ENCODE peak calls at places on chromosomes 6 and 20, in seven cellular contexts. One of them, this sample, is unnamed.

GRCh38 chr6:107129370-107129925 is 14.1 kb upstream of the BEND3 start:
- DNase-seq in SK-N-SH: no peak
- DNase-seq in stomach: no peak
- DNase-seq in H1: no peak
- DNase-seq in esophagus muscularis mucosa: no peak
- DNase-seq in K562: no peak
- DNase-seq in transverse colon: no peak
- DNase-seq in this sample: no peak

GRCh38 chr6:87151471-87151785 is 3.9 kb upstream of the ZNF292 start:
- DNase-seq in SK-N-SH: no peak
- DNase-seq in stomach: no peak
- DNase-seq in H1: no peak
- DNase-seq in esophagus muscularis mucosa: no peak
- DNase-seq in K562: no peak
- DNase-seq in transverse colon: no peak
- DNase-seq in this sample: no peak

GRCh38 chr6:125197795-125198269 is 44.3 kb downstream of the TPD52L1 start:
- DNase-seq in SK-N-SH: no peak
- DNase-seq in stomach: peak
- DNase-seq in H1: no peak
- DNase-seq in esophagus muscularis mucosa: no peak
- DNase-seq in K562: no peak
- DNase-seq in transverse colon: peak
- DNase-seq in this sample: peak

GRCh38 chr6:96781557-96781956 is 55.7 kb downstream of the GPR63 start:
- DNase-seq in SK-N-SH: no peak
- DNase-seq in stomach: no peak
- DNase-seq in H1: no peak
- DNase-seq in esophagus muscularis mucosa: no peak
- DNase-seq in K562: no peak
- DNase-seq in transverse colon: no peak
- DNase-seq in this sample: no peak

GRCh38 chr6:84773431-84774173 is 9.2 kb upstream of the TBX18 start:
- DNase-seq in SK-N-SH: peak
- DNase-seq in stomach: no peak
- DNase-seq in H1: peak
- DNase-seq in esophagus muscularis mucosa: peak
- DNase-seq in K562: no peak
- DNase-seq in transverse colon: no peak
- DNase-seq in this sample: no peak

GRCh38 chr6:41704656-41705328 is 30.6 kb downstream of the TFEB start:
- DNase-seq in SK-N-SH: no peak
- DNase-seq in stomach: peak
- DNase-seq in H1: no peak
- DNase-seq in esophagus muscularis mucosa: no peak
- DNase-seq in K562: no peak
- DNase-seq in transverse colon: peak
- DNase-seq in this sample: no peak

GRCh38 chr20:50574586-50574985 is 64.4 kb downstream of the PTPN1 start:
- DNase-seq in SK-N-SH: no peak
- DNase-seq in stomach: no peak
- DNase-seq in H1: no peak
- DNase-seq in esophagus muscularis mucosa: no peak
- DNase-seq in K562: no peak
- DNase-seq in transverse colon: no peak
- DNase-seq in this sample: peak

GRCh38 chr20:30286157-30286556 is 971.3 kb upstream of the DEFB115 start:
- DNase-seq in SK-N-SH: no peak
- DNase-seq in stomach: peak
- DNase-seq in H1: no peak
- DNase-seq in esophagus muscularis mucosa: no peak
- DNase-seq in K562: peak
- DNase-seq in transverse colon: no peak
- DNase-seq in this sample: no peak

GRCh38 chr6:20891161-20891560 is 356.9 kb downstream of the CDKAL1 start:
- DNase-seq in SK-N-SH: no peak
- DNase-seq in stomach: no peak
- DNase-seq in H1: no peak
- DNase-seq in esophagus muscularis mucosa: no peak
- DNase-seq in K562: no peak
- DNase-seq in transverse colon: no peak
- DNase-seq in this sample: no peak

GRCh38 chr6:82711992-82712788 is 348.6 kb downstream of the TPBG start:
- DNase-seq in SK-N-SH: no peak
- DNase-seq in stomach: no peak
- DNase-seq in H1: no peak
- DNase-seq in esophagus muscularis mucosa: no peak
- DNase-seq in K562: no peak
- DNase-seq in transverse colon: no peak
- DNase-seq in this sample: no peak

GRCh38 chr20:37630161-37630560 is 63.7 kb upstream of the CTNNBL1 start:
- DNase-seq in SK-N-SH: peak
- DNase-seq in stomach: no peak
- DNase-seq in H1: no peak
- DNase-seq in esophagus muscularis mucosa: no peak
- DNase-seq in K562: no peak
- DNase-seq in transverse colon: no peak
- DNase-seq in this sample: no peak

GRCh38 chr20:35831029-35831428 is 59.2 kb downstream of the PHF20 start:
- DNase-seq in SK-N-SH: no peak
- DNase-seq in stomach: no peak
- DNase-seq in H1: no peak
- DNase-seq in esophagus muscularis mucosa: no peak
- DNase-seq in K562: no peak
- DNase-seq in transverse colon: no peak
- DNase-seq in this sample: no peak

GRCh38 chr20:8837396-8837795 is 231.5 kb upstream of the PLCB4 start:
- DNase-seq in SK-N-SH: no peak
- DNase-seq in stomach: no peak
- DNase-seq in H1: no peak
- DNase-seq in esophagus muscularis mucosa: no peak
- DNase-seq in K562: no peak
- DNase-seq in transverse colon: no peak
- DNase-seq in this sample: no peak

GRCh38 chr6:28807682-28808280 is 116.0 kb downstream of the TRIM27 start:
- DNase-seq in SK-N-SH: peak
- DNase-seq in stomach: no peak
- DNase-seq in H1: peak
- DNase-seq in esophagus muscularis mucosa: no peak
- DNase-seq in K562: peak
- DNase-seq in transverse colon: no peak
- DNase-seq in this sample: no peak

GRCh38 chr6:54920628-54921027 is 74.1 kb downstream of the FAM83B start:
- DNase-seq in SK-N-SH: no peak
- DNase-seq in stomach: no peak
- DNase-seq in H1: no peak
- DNase-seq in esophagus muscularis mucosa: no peak
- DNase-seq in K562: no peak
- DNase-seq in transverse colon: no peak
- DNase-seq in this sample: no peak

GRCh38 chr6:11309947-11310665 is 77.6 kb upstream of the NEDD9 start:
- DNase-seq in SK-N-SH: peak
- DNase-seq in stomach: no peak
- DNase-seq in H1: no peak
- DNase-seq in esophagus muscularis mucosa: no peak
- DNase-seq in K562: no peak
- DNase-seq in transverse colon: no peak
- DNase-seq in this sample: no peak

GRCh38 chr6:170080169-170080827 is 210.6 kb downstream of the DLL1 start:
- DNase-seq in SK-N-SH: no peak
- DNase-seq in stomach: peak
- DNase-seq in H1: no peak
- DNase-seq in esophagus muscularis mucosa: no peak
- DNase-seq in K562: no peak
- DNase-seq in transverse colon: peak
- DNase-seq in this sample: peak

GRCh38 chr6:31368461-31368860 is 11.5 kb upstream of the HLA-B start:
- DNase-seq in SK-N-SH: no peak
- DNase-seq in stomach: no peak
- DNase-seq in H1: no peak
- DNase-seq in esophagus muscularis mucosa: no peak
- DNase-seq in K562: no peak
- DNase-seq in transverse colon: no peak
- DNase-seq in this sample: no peak

GRCh38 chr6:151286192-151286591 is 46.4 kb downstream of the AKAP12 start:
- DNase-seq in SK-N-SH: no peak
- DNase-seq in stomach: no peak
- DNase-seq in H1: no peak
- DNase-seq in esophagus muscularis mucosa: no peak
- DNase-seq in K562: no peak
- DNase-seq in transverse colon: no peak
- DNase-seq in this sample: no peak

GRCh38 chr6:124870611-124871201 is 91.5 kb upstream of the RNF217 start:
- DNase-seq in SK-N-SH: peak
- DNase-seq in stomach: no peak
- DNase-seq in H1: no peak
- DNase-seq in esophagus muscularis mucosa: no peak
- DNase-seq in K562: no peak
- DNase-seq in transverse colon: no peak
- DNase-seq in this sample: no peak

GRCh38 chr6:128882991-128883571 is at the start of gene LAMA2:
- DNase-seq in SK-N-SH: peak
- DNase-seq in stomach: peak
- DNase-seq in H1: peak
- DNase-seq in esophagus muscularis mucosa: peak
- DNase-seq in K562: no peak
- DNase-seq in transverse colon: peak
- DNase-seq in this sample: peak
- H3K4me3 ChIP-seq in SK-N-SH: peak
- H3K4me3 ChIP-seq in stomach: peak
- H3K4me3 ChIP-seq in H1: peak
- H3K4me3 ChIP-seq in esophagus muscularis mucosa: peak
- H3K4me3 ChIP-seq in K562: no peak
- H3K4me3 ChIP-seq in transverse colon: peak
- H3K4me3 ChIP-seq in this sample: peak

GRCh38 chr6:161011509-161012480 is 20.2 kb downstream of the MAP3K4 start:
- DNase-seq in SK-N-SH: no peak
- DNase-seq in stomach: no peak
- DNase-seq in H1: no peak
- DNase-seq in esophagus muscularis mucosa: no peak
- DNase-seq in K562: no peak
- DNase-seq in transverse colon: no peak
- DNase-seq in this sample: no peak
- TF ChIP-seq POLR2AphosphoS5 in SK-N-SH: no peak
- TF ChIP-seq POLR2AphosphoS5 in stomach: no peak
- TF ChIP-seq POLR2AphosphoS5 in H1: no peak
- TF ChIP-seq POLR2AphosphoS5 in esophagus muscularis mucosa: no peak
- TF ChIP-seq POLR2AphosphoS5 in K562: no peak
- TF ChIP-seq POLR2AphosphoS5 in transverse colon: no peak
- TF ChIP-seq POLR2AphosphoS5 in this sample: no peak

GRCh38 chr6:16739329-16739801 is 21.9 kb downstream of the ATXN1 start:
- DNase-seq in SK-N-SH: no peak
- DNase-seq in stomach: no peak
- DNase-seq in H1: no peak
- DNase-seq in esophagus muscularis mucosa: no peak
- DNase-seq in K562: no peak
- DNase-seq in transverse colon: no peak
- DNase-seq in this sample: no peak

GRCh38 chr6:16743661-16744210 is 17.5 kb downstream of the ATXN1 start:
- DNase-seq in SK-N-SH: no peak
- DNase-seq in stomach: no peak
- DNase-seq in H1: no peak
- DNase-seq in esophagus muscularis mucosa: no peak
- DNase-seq in K562: no peak
- DNase-seq in transverse colon: no peak
- DNase-seq in this sample: no peak

GRCh38 chr6:16737926-16738325 is 23.3 kb downstream of the ATXN1 start:
- DNase-seq in SK-N-SH: no peak
- DNase-seq in stomach: no peak
- DNase-seq in H1: no peak
- DNase-seq in esophagus muscularis mucosa: no peak
- DNase-seq in K562: no peak
- DNase-seq in transverse colon: no peak
- DNase-seq in this sample: no peak

GRCh38 chr6:16742116-16742515 is 19.1 kb downstream of the ATXN1 start:
- DNase-seq in SK-N-SH: no peak
- DNase-seq in stomach: no peak
- DNase-seq in H1: no peak
- DNase-seq in esophagus muscularis mucosa: no peak
- DNase-seq in K562: no peak
- DNase-seq in transverse colon: no peak
- DNase-seq in this sample: no peak

DNA sequence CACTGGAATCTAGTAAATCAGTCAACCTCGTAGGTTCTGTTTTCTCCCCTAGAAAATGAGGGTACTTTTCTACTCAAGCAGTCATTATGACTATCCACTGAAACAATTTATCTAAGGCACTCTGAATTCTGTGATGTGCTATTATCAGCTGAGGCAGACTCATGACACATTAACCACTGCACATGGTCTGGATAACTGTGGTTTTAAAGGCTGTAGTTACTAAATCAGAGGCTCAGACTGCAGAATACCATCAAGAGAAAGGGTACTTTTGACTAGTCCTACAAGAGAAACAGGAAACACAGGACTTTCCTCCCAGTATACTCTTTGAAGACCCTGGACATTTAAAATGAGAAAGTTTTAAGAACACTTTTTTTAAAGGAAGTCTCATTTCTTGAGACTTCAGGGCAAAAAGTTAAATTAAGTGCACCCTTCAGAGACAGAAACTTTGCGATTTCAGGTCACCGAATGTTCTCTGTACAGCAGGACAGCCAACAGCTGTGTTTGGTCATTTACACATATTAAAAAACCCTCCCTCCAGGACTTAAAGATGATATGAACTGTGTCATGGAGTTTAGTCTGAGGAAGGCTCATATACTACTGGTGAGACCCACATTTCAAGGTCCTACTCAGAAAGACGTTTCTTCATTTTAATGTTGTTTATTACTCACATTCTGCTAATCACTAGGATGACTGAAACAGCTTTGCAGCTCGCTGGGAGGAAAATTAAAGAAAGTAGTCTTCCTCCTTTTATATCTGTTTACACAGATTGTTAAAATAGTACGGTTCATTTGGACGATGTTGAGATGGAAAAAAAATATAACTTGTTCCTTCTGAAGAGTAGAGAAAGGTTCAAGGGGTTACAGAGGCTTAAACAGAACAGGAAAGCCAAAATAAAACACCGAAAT is 19.9 kb downstream of the ATXN1 start:
- DNase-seq in SK-N-SH: no peak
- DNase-seq in stomach: no peak
- DNase-seq in H1: no peak
- DNase-seq in esophagus muscularis mucosa: no peak
- DNase-seq in K562: no peak
- DNase-seq in transverse colon: no peak
- DNase-seq in this sample: no peak
- TF ChIP-seq EP300 in SK-N-SH: no peak
- TF ChIP-seq EP300 in stomach: no peak
- TF ChIP-seq EP300 in H1: no peak
- TF ChIP-seq EP300 in esophagus muscularis mucosa: no peak
- TF ChIP-seq EP300 in K562: no peak
- TF ChIP-seq EP300 in transverse colon: no peak
- TF ChIP-seq EP300 in this sample: no peak

GRCh38 chr20:2430538-2430937 is 40.1 kb downstream of the SNRPB start:
- DNase-seq in SK-N-SH: no peak
- DNase-seq in stomach: no peak
- DNase-seq in H1: no peak
- DNase-seq in esophagus muscularis mucosa: no peak
- DNase-seq in K562: no peak
- DNase-seq in transverse colon: no peak
- DNase-seq in this sample: no peak

GRCh38 chr20:2429061-2429460 is 41.5 kb downstream of the SNRPB start:
- DNase-seq in SK-N-SH: no peak
- DNase-seq in stomach: no peak
- DNase-seq in H1: no peak
- DNase-seq in esophagus muscularis mucosa: no peak
- DNase-seq in K562: no peak
- DNase-seq in transverse colon: no peak
- DNase-seq in this sample: no peak

GRCh38 chr20:2431185-2431584 is 39.4 kb downstream of the SNRPB start:
- DNase-seq in SK-N-SH: no peak
- DNase-seq in stomach: no peak
- DNase-seq in H1: no peak
- DNase-seq in esophagus muscularis mucosa: no peak
- DNase-seq in K562: no peak
- DNase-seq in transverse colon: no peak
- DNase-seq in this sample: no peak
- H3K4me3 ChIP-seq in SK-N-SH: no peak
- H3K4me3 ChIP-seq in stomach: no peak
- H3K4me3 ChIP-seq in H1: no peak
- H3K4me3 ChIP-seq in esophagus muscularis mucosa: no peak
- H3K4me3 ChIP-seq in K562: no peak
- H3K4me3 ChIP-seq in transverse colon: no peak
- H3K4me3 ChIP-seq in this sample: no peak

This sample was measured in suprapubic skin.